ENCODE peak calls at places on chromosomes 11 and 22, in four cellular contexts. K, W, Q and U are unnamed samples.

GRCh38 chr11:119316729-119317591 is at the start of gene MCAM:
- DNase-seq in Q (peak; percentile 43), W (peak; percentile 65), K (no peak), U (no peak)

GRCh38 chr11:44133335-44133946 is 38.0 kb downstream of the EXT2 start:
- DNase-seq in Q (no peak), K (no peak), W (peak; percentile 56), U (peak; percentile 8)

GRCh38 chr11:74686792-74687191 is 44.4 kb downstream of the CHRDL2 start:
- DNase-seq in K (no peak), Q (no peak), W (no peak), U (no peak)

GRCh38 chr22:17130199-17130598 is 9.0 kb upstream of the TMEM121B start:
- DNase-seq in Q (no peak), K (no peak), W (no peak), U (no peak)

GRCh38 chr11:119540370-119541125 is 117.6 kb upstream of the THY1 start:
- DNase-seq in Q (no peak), W (peak; percentile 1), K (no peak), U (no peak)

GRCh38 chr22:46789992-46790391 is 27.5 kb downstream of the TBC1D22A start:
- DNase-seq in Q (no peak), W (no peak), K (no peak), U (no peak)

GRCh38 chr22:29040385-29041275 is 21.0 kb downstream of the C22orf31 start:
- DNase-seq in W (peak; percentile 88), K (peak; percentile 58), Q (peak; percentile 67), U (peak; percentile 72)

GRCh38 chr22:36027579-36027959 is 1.1 kb downstream of the RBFOX2 start:
- DNase-seq in Q (no peak), W (peak; percentile 31), K (peak; percentile 7), U (no peak)

GRCh38 chr11:69200331-69201047 is 44.8 kb downstream of the SMIM38 start:
- DNase-seq in Q (no peak), W (no peak), K (no peak), U (no peak)

DNA sequence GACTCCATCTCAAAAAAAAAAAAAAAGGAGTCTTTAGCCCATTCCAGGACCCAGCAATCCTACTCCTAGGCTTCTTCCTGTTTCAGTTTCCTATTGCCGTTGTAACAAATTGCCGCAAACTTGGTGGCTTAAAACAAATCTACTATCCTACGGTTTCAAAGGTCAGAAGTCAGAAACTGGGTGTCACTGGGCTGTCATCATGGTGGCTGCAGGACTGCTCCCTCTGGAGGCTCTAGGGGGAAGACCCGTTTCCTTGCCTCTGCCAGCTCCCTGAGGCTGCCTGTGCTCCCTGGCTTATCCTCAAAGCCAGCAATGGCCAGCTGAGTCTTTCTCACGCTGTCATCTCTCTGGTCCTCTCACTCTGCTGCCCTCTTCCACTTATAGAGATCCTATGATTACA is 8.7 kb upstream of the DAGLA start:
- DNase-seq in K (peak; percentile 83), Q (peak; percentile 39), W (peak; percentile 73), U (no peak)
- TF ChIP-seq CTCF in K (peak; percentile 34), Q (peak; percentile 44), W (peak; percentile 39), U (peak; percentile 32)

GRCh38 chr11:115916596-115916995 is 412.4 kb upstream of the CADM1 start:
- DNase-seq in Q (no peak), W (no peak), K (no peak), U (no peak)

GRCh38 chr11:115911656-115912055 is 407.4 kb upstream of the CADM1 start:
- DNase-seq in Q (no peak), W (no peak), K (no peak), U (no peak)

GRCh38 chr11:115910379-115910778 is 406.2 kb upstream of the CADM1 start:
- DNase-seq in K (no peak), Q (no peak), W (no peak), U (no peak)

DNA sequence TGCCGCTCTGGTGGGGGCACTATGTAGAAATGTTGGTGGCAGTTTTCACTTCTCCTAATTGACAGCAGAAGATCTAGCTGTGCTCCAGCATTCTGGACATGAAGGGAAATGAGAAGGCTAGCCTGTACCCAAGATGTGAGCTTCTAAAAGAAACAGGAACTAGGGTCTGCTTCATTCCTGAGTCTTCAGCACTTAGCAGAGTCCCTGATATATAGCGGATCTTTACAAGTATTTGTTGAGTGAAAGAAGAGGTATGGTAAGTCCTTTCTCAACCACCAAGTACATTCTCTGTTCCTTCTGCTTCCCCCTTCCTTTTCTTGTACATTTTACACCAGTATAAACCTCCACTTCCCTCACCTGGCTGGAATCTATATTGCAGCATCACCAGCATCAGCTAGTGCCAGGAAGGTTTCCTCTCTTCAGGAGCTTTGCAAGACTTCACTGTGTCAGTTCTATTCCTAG is 408.3 kb upstream of the CADM1 start:
- DNase-seq in Q (peak; percentile 25), K (no peak), W (peak; percentile 48), U (no peak)
- TF ChIP-seq CTCF in Q (no peak), K (no peak), W (peak; percentile 51), U (no peak)

GRCh38 chr22:40856513-40857308 is at the start of the genes ST13 and XPNPEP3:
- DNase-seq in Q (peak; percentile 97), K (peak; percentile 98), W (peak; percentile 98), U (peak; percentile 97)
- TF ChIP-seq CTCF in Q (peak; percentile 51), K (no peak), W (peak; percentile 18), U (no peak)

GRCh38 chr11:65187146-65187675 is 5.5 kb downstream of the CAPN1 start:
- DNase-seq in W (no peak), K (no peak), Q (no peak), U (no peak)

GRCh38 chr11:65184146-65184545 is 2.4 kb downstream of the CAPN1 start:
- DNase-seq in W (no peak), K (no peak), Q (no peak), U (no peak)

GRCh38 chr11:65186701-65187100 is 5.0 kb downstream of the CAPN1 start:
- DNase-seq in Q (no peak), K (no peak), W (no peak), U (no peak)

GRCh38 chr11:65185166-65185565 is 3.4 kb downstream of the CAPN1 start:
- DNase-seq in Q (no peak), K (no peak), W (no peak), U (no peak)

GRCh38 chr11:65185869-65186341 is 4.2 kb downstream of the CAPN1 start:
- DNase-seq in W (no peak), K (no peak), Q (no peak), U (no peak)
- TF ChIP-seq CTCF in W (no peak), K (no peak), Q (no peak), U (peak; percentile 20)

DNA sequence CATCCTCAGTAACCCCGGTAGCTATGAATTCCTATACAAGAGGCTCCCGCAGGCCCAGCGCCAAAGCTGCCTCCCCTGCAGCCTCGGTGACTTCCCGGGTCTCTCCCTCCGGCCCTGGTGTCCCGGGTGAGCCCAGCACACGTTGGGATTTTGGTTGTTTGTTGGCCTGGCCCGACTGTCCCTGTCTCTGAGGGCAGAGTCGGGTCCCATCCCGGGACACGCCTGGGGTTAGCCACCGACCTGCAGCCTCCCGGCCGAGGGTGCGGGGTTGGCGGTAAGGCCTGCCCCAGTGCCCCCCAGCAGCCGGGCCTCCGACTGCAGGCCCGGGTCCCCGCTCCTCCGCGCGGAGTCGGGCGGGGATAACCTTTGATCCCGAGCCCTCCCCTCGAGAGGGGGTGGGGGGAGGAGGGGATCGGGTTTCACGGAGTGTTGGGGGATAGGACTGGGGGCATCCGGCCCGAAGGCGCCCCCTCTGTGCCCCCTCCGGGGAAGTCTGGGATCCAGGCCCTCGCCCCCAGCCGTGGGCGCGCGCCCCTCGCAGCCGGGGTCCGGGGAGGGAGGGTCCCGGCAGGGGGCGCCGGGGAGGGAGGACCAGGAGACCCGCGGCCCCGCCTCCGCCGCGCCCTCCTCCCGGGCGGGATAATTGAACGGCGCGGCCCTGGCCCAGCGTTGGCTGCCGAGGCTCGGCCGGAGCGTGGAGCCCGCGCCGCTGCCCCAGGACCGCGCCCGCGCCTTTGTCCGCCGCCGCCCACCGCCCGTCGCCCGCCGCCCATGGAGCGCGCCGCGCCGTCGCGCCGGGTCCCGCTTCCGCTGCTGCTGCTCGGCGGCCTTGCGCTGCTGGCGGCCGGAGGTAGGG is at the start of gene FBLN1:
- DNase-seq in K (no peak), Q (peak; percentile 63), W (peak; percentile 83), U (peak; percentile 60)
- TF ChIP-seq CTCF in K (no peak), Q (no peak), W (peak; percentile 39), U (peak; percentile 51)

DNA sequence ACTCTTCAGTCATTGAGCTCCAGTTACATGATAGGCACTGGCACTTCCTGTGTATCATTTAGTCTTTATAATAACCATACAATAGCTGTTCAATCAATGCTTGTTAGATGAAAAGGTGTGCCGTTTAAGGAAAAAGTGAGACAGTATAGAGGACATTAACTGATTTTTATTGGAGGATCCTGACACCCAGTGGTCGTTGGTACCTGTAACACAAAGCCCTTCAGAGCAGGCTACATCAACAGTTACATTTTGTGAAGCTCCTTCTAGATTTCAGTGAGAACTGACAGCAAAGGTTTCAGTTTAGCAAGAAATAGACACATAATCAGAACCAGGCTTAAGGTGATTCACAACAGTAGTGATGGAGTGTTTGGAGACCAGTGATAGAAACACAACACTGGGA is 44.2 kb downstream of the CCDC81 start:
- DNase-seq in W (no peak), Q (no peak), K (no peak), U (no peak)
- TF ChIP-seq CTCF in W (peak; percentile 24), Q (no peak), K (no peak), U (no peak)